ENCODE peak calls at places on chromosomes 4 and X, in seven cellular contexts. C is activated CD8-positive, alpha-beta T cell treated with anti-CD3 and anti-CD28 coated beads, Interleukin-2, amount 10 ng/mL, durations not matched to agents 7 days and 5 days; U is GM04503; R is hypothalamus; P is activated gamma-delta T cell treated with Interleukin-2 at 50 U/mL for 16 hours; Q is AG10803; V is aorta. M is an unnamed sample.

GRCh38 chr4:41014158-41014557 is 200.2 kb downstream of the APBB2 start:
- DNase-seq in C (no peak), U (no peak), R (no peak), P (no peak), Q (no peak), V (no peak), M (no peak)

GRCh38 chr4:55524844-55525571 is 21.7 kb downstream of the CLOCK start:
- DNase-seq in C (no peak), U (no peak), R (no peak), P (no peak), Q (peak), V (no peak), M (no peak)

GRCh38 chrX:121635141-121635540 is 587.7 kb downstream of the GLUD2 start:
- DNase-seq in C (no peak), U (no peak), R (no peak), P (no peak), Q (no peak), V (no peak), M (no peak)

GRCh38 chrX:84453351-84454246 is 48.7 kb downstream of the HDX start:
- DNase-seq in C (no peak), U (no peak), R (no peak), P (no peak), Q (peak), V (no peak), M (no peak)

GRCh38 chr4:5785806-5786680 is 75.0 kb downstream of the EVC start:
- DNase-seq in C (no peak), U (peak), R (no peak), P (no peak), Q (peak), V (no peak), M (no peak)

GRCh38 chrX:39869846-39870601 is 227.7 kb downstream of the BCOR start:
- DNase-seq in C (peak), U (no peak), R (no peak), P (peak), Q (no peak), V (no peak), M (no peak)

GRCh38 chrX:31590581-31591113 is 518.8 kb upstream of the FTHL17 start:
- DNase-seq in C (no peak), U (no peak), R (no peak), P (no peak), Q (peak), V (no peak), M (no peak)

GRCh38 chr4:112099701-112100289 is 45.5 kb upstream of the FAM241A start:
- DNase-seq in C (no peak), U (no peak), R (no peak), P (no peak), Q (peak), V (no peak), M (no peak)

GRCh38 chrX:109840585-109840984 is 107.5 kb upstream of the ACSL4 start:
- DNase-seq in C (no peak), U (peak), R (no peak), P (no peak), Q (peak), V (no peak), M (peak)

GRCh38 chrX:42519666-42520231 is 258.2 kb downstream of the PPP1R2C start:
- DNase-seq in C (no peak), U (peak), R (no peak), P (no peak), Q (peak), V (no peak), M (no peak)

GRCh38 chr4:138893991-138894390 is 121.6 kb upstream of the NOCT start:
- DNase-seq in C (no peak), U (no peak), R (no peak), P (no peak), Q (no peak), V (no peak), M (no peak)

GRCh38 chrX:103442536-103442901 is 66.2 kb downstream of the BEX3 start:
- DNase-seq in C (no peak), U (no peak), R (no peak), P (no peak), Q (peak), V (no peak), M (no peak)

GRCh38 chrX:42752730-42753129 is 25.2 kb downstream of the PPP1R2C start:
- DNase-seq in C (no peak), U (no peak), R (no peak), P (no peak), Q (no peak), V (no peak), M (no peak)

GRCh38 chr4:123064390-123064789 is 142.0 kb upstream of the NUDT6 start:
- DNase-seq in C (no peak), U (no peak), R (no peak), P (no peak), Q (peak), V (no peak), M (no peak)

GRCh38 chrX:68897546-68897945 is 68.7 kb downstream of the EFNB1 start:
- DNase-seq in C (no peak), U (no peak), R (no peak), P (no peak), Q (no peak), V (no peak), M (no peak)